ENCODE peak calls at places on chromosomes 4 and X, in seven cellular contexts. One of them, this sample, is unnamed. For H3K4me1, the result is how much of the 10 kb centered on the place peaks cover.

GRCh38 chr4:33722800-33723511 is 2521.4 kb downstream of the ARAP2 start:
- DNase-seq in heart left ventricle: no peak
- DNase-seq in uterus: no peak
- DNase-seq in testis: no peak
- DNase-seq in left ventricle myocardium inferior: no peak
- DNase-seq in IMR-90: no peak
- DNase-seq in GM23338: no peak
- DNase-seq in this sample: no peak

GRCh38 chr4:151219938-151220337 is 57.0 kb upstream of the PRSS48 start:
- DNase-seq in heart left ventricle: no peak
- DNase-seq in uterus: no peak
- DNase-seq in testis: no peak
- DNase-seq in left ventricle myocardium inferior: no peak
- DNase-seq in IMR-90: no peak
- DNase-seq in GM23338: no peak
- DNase-seq in this sample: no peak

GRCh38 chr4:36492590-36492989 is 211.2 kb downstream of the DTHD1 start:
- DNase-seq in heart left ventricle: no peak
- DNase-seq in uterus: no peak
- DNase-seq in testis: no peak
- DNase-seq in left ventricle myocardium inferior: no peak
- DNase-seq in IMR-90: no peak
- DNase-seq in GM23338: no peak
- DNase-seq in this sample: no peak

GRCh38 chr4:56821394-56822263 is at the start of gene SPINK2:
- DNase-seq in heart left ventricle: peak
- DNase-seq in uterus: no peak
- DNase-seq in testis: peak
- DNase-seq in left ventricle myocardium inferior: peak
- DNase-seq in IMR-90: no peak
- DNase-seq in GM23338: peak
- DNase-seq in this sample: peak

GRCh38 chr4:18366762-18367358 is 345.3 kb upstream of the LCORL start:
- DNase-seq in heart left ventricle: no peak
- DNase-seq in uterus: no peak
- DNase-seq in testis: no peak
- DNase-seq in left ventricle myocardium inferior: no peak
- DNase-seq in IMR-90: peak
- DNase-seq in GM23338: peak
- DNase-seq in this sample: no peak

GRCh38 chr4:6386091-6386490 is 86.3 kb downstream of the PPP2R2C start:
- DNase-seq in heart left ventricle: no peak
- DNase-seq in uterus: no peak
- DNase-seq in testis: peak
- DNase-seq in left ventricle myocardium inferior: peak
- DNase-seq in IMR-90: no peak
- DNase-seq in GM23338: no peak
- DNase-seq in this sample: no peak

GRCh38 chr4:150332086-150332485 is 249.9 kb upstream of the MAB21L2 start:
- DNase-seq in heart left ventricle: no peak
- DNase-seq in uterus: no peak
- DNase-seq in testis: no peak
- DNase-seq in left ventricle myocardium inferior: no peak
- DNase-seq in IMR-90: no peak
- DNase-seq in GM23338: no peak
- DNase-seq in this sample: no peak

GRCh38 chr4:17681921-17682566 is 67.6 kb downstream of the MED28 start:
- DNase-seq in heart left ventricle: no peak
- DNase-seq in uterus: no peak
- DNase-seq in testis: no peak
- DNase-seq in left ventricle myocardium inferior: no peak
- DNase-seq in IMR-90: no peak
- DNase-seq in GM23338: no peak
- DNase-seq in this sample: no peak

GRCh38 chrX:47047989-47048388 is 30.3 kb upstream of the RGN start:
- DNase-seq in heart left ventricle: no peak
- DNase-seq in uterus: no peak
- DNase-seq in testis: no peak
- DNase-seq in left ventricle myocardium inferior: no peak
- DNase-seq in IMR-90: peak
- DNase-seq in GM23338: no peak
- DNase-seq in this sample: no peak

GRCh38 chr4:94623507-94623906 is 134.2 kb upstream of the BMPR1B start:
- DNase-seq in heart left ventricle: no peak
- DNase-seq in uterus: no peak
- DNase-seq in testis: no peak
- DNase-seq in left ventricle myocardium inferior: no peak
- DNase-seq in IMR-90: no peak
- DNase-seq in GM23338: no peak
- DNase-seq in this sample: no peak

GRCh38 chrX:12210921-12211320 is 72.6 kb downstream of the FRMPD4 start:
- DNase-seq in heart left ventricle: no peak
- DNase-seq in uterus: no peak
- DNase-seq in testis: no peak
- DNase-seq in left ventricle myocardium inferior: no peak
- DNase-seq in IMR-90: peak
- DNase-seq in GM23338: no peak
- DNase-seq in this sample: no peak

GRCh38 chrX:120561634-120562568 is 1.1 kb upstream of the CUL4B start:
- DNase-seq in heart left ventricle: no peak
- DNase-seq in uterus: no peak
- DNase-seq in testis: no peak
- DNase-seq in left ventricle myocardium inferior: no peak
- DNase-seq in IMR-90: no peak
- DNase-seq in GM23338: no peak
- DNase-seq in this sample: no peak

GRCh38 chr4:140754918-140755810 is 1.0 kb downstream of the TBC1D9 start:
- DNase-seq in heart left ventricle: no peak
- DNase-seq in uterus: no peak
- DNase-seq in testis: no peak
- DNase-seq in left ventricle myocardium inferior: no peak
- DNase-seq in IMR-90: no peak
- DNase-seq in GM23338: peak
- DNase-seq in this sample: no peak

GRCh38 chrX:124555036-124555595 is 208.8 kb downstream of the SH2D1A start:
- DNase-seq in heart left ventricle: no peak
- DNase-seq in uterus: no peak
- DNase-seq in testis: no peak
- DNase-seq in left ventricle myocardium inferior: no peak
- DNase-seq in IMR-90: peak
- DNase-seq in GM23338: no peak
- DNase-seq in this sample: no peak

GRCh38 chrX:56281789-56282188 is 49.6 kb downstream of the KLF8 start:
- DNase-seq in heart left ventricle: no peak
- DNase-seq in uterus: no peak
- DNase-seq in testis: no peak
- DNase-seq in left ventricle myocardium inferior: no peak
- DNase-seq in IMR-90: peak
- DNase-seq in GM23338: peak
- DNase-seq in this sample: peak

GRCh38 chrX:153580700-153581386 is 18.1 kb downstream of the CCNQ start:
- DNase-seq in heart left ventricle: no peak
- DNase-seq in uterus: no peak
- DNase-seq in testis: no peak
- DNase-seq in left ventricle myocardium inferior: no peak
- DNase-seq in IMR-90: no peak
- DNase-seq in GM23338: peak
- DNase-seq in this sample: no peak

GRCh38 chr4:2261110-2261852 is 628 bp downstream of the MXD4 start:
- DNase-seq in heart left ventricle: peak
- DNase-seq in uterus: peak
- DNase-seq in testis: no peak
- DNase-seq in left ventricle myocardium inferior: peak
- DNase-seq in IMR-90: peak
- DNase-seq in GM23338: peak
- DNase-seq in this sample: peak

GRCh38 chr4:59002148-59002547 is 1892.0 kb upstream of the IGFBP7 start:
- DNase-seq in heart left ventricle: no peak
- DNase-seq in uterus: no peak
- DNase-seq in testis: no peak
- DNase-seq in left ventricle myocardium inferior: no peak
- DNase-seq in IMR-90: no peak
- DNase-seq in GM23338: no peak
- DNase-seq in this sample: no peak

GRCh38 chr4:83369825-83370639 is 35.4 kb upstream of the HPSE start:
- DNase-seq in heart left ventricle: no peak
- DNase-seq in uterus: no peak
- DNase-seq in testis: no peak
- DNase-seq in left ventricle myocardium inferior: no peak
- DNase-seq in IMR-90: peak
- DNase-seq in GM23338: no peak
- DNase-seq in this sample: no peak

GRCh38 chr4:83371936-83372335 is 37.3 kb upstream of the HPSE start:
- DNase-seq in heart left ventricle: no peak
- DNase-seq in uterus: no peak
- DNase-seq in testis: no peak
- DNase-seq in left ventricle myocardium inferior: no peak
- DNase-seq in IMR-90: no peak
- DNase-seq in GM23338: no peak
- DNase-seq in this sample: no peak

GRCh38 chr4:83371235-83371634 is 36.6 kb upstream of the HPSE start:
- DNase-seq in heart left ventricle: no peak
- DNase-seq in uterus: no peak
- DNase-seq in testis: no peak
- DNase-seq in left ventricle myocardium inferior: no peak
- DNase-seq in IMR-90: no peak
- DNase-seq in GM23338: no peak
- DNase-seq in this sample: no peak

GRCh38 chr4:83370640-83370906 is 35.9 kb upstream of the HPSE start:
- DNase-seq in heart left ventricle: no peak
- DNase-seq in uterus: no peak
- DNase-seq in testis: no peak
- DNase-seq in left ventricle myocardium inferior: no peak
- DNase-seq in IMR-90: peak
- DNase-seq in GM23338: no peak
- DNase-seq in this sample: no peak
- TF ChIP-seq CTCF in heart left ventricle: no peak
- TF ChIP-seq CTCF in uterus: no peak
- TF ChIP-seq CTCF in testis: no peak
- TF ChIP-seq CTCF in left ventricle myocardium inferior: no peak
- TF ChIP-seq CTCF in IMR-90: no peak
- TF ChIP-seq CTCF in GM23338: no peak
- TF ChIP-seq CTCF in this sample: no peak

DNA sequence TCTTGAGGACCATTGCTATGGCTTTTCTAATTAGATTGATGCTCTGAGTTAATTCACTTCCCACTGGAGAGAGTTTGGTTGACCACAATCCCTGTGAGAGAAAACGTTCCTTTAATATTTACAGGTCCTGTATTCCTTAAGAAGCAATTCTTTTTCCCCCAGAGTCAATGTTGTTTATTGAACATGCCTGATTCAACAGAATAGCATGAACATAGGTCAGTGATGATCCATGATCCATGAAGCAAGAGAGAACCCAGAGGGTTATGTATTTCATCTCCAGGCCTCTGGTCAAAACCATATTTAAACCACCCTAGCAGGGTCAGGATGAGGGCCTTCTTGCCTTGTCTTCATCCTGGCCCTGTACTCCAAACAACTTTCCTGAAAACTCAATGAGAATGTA is 39.4 kb upstream of the EFHC2 start:
- DNase-seq in heart left ventricle: no peak
- DNase-seq in uterus: no peak
- DNase-seq in testis: no peak
- DNase-seq in left ventricle myocardium inferior: no peak
- DNase-seq in IMR-90: peak
- DNase-seq in GM23338: no peak
- DNase-seq in this sample: no peak
- H3K27ac ChIP-seq in heart left ventricle: no peak
- H3K27ac ChIP-seq in uterus: no peak
- H3K27ac ChIP-seq in testis: no peak
- H3K27ac ChIP-seq in left ventricle myocardium inferior: no peak
- H3K27ac ChIP-seq in IMR-90: no peak
- H3K27ac ChIP-seq in GM23338: no peak
- H3K27ac ChIP-seq in this sample: no peak

GRCh38 chr4:23902203-23902602 is 12.4 kb upstream of the PPARGC1A start:
- DNase-seq in heart left ventricle: no peak
- DNase-seq in uterus: no peak
- DNase-seq in testis: no peak
- DNase-seq in left ventricle myocardium inferior: no peak
- DNase-seq in IMR-90: no peak
- DNase-seq in GM23338: peak
- DNase-seq in this sample: no peak

GRCh38 chr4:23903859-23904438 is 14.1 kb upstream of the PPARGC1A start:
- DNase-seq in heart left ventricle: no peak
- DNase-seq in uterus: no peak
- DNase-seq in testis: no peak
- DNase-seq in left ventricle myocardium inferior: no peak
- DNase-seq in IMR-90: no peak
- DNase-seq in GM23338: no peak
- DNase-seq in this sample: no peak

GRCh38 chr4:23904639-23905061 is 14.8 kb upstream of the PPARGC1A start:
- DNase-seq in heart left ventricle: no peak
- DNase-seq in uterus: no peak
- DNase-seq in testis: no peak
- DNase-seq in left ventricle myocardium inferior: no peak
- DNase-seq in IMR-90: no peak
- DNase-seq in GM23338: no peak
- DNase-seq in this sample: no peak

GRCh38 chr4:23909671-23910070 is 19.8 kb upstream of the PPARGC1A start:
- DNase-seq in heart left ventricle: no peak
- DNase-seq in uterus: no peak
- DNase-seq in testis: no peak
- DNase-seq in left ventricle myocardium inferior: no peak
- DNase-seq in IMR-90: no peak
- DNase-seq in GM23338: no peak
- DNase-seq in this sample: no peak

DNA sequence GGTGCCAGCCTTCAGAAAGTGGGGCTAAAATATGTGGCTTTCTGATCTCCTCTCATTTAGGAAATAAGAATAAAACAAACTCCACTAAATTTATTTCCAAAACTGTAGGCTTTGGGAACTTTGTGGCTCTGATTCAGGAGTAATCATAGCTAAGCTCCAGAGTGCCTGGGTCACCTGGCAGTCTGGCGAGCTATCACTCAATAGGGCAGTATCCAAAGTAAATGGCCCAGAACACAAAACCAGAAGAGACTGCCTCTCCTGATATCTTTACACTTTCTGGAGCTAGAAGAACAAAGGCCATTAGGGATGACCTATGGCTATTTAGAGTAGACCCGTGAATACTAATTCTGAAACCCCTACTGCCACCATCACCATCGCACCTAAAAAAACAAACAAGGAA is 17.0 kb upstream of the PPARGC1A start:
- DNase-seq in heart left ventricle: no peak
- DNase-seq in uterus: no peak
- DNase-seq in testis: no peak
- DNase-seq in left ventricle myocardium inferior: no peak
- DNase-seq in IMR-90: no peak
- DNase-seq in GM23338: no peak
- DNase-seq in this sample: no peak
- H3K4me1 ChIP-seq in heart left ventricle: under half
- H3K4me1 ChIP-seq in uterus: under half
- H3K4me1 ChIP-seq in testis: under half
- H3K4me1 ChIP-seq in left ventricle myocardium inferior: under half
- H3K4me1 ChIP-seq in IMR-90: under half
- H3K4me1 ChIP-seq in GM23338: under half
- H3K4me1 ChIP-seq in this sample: under half

DNA sequence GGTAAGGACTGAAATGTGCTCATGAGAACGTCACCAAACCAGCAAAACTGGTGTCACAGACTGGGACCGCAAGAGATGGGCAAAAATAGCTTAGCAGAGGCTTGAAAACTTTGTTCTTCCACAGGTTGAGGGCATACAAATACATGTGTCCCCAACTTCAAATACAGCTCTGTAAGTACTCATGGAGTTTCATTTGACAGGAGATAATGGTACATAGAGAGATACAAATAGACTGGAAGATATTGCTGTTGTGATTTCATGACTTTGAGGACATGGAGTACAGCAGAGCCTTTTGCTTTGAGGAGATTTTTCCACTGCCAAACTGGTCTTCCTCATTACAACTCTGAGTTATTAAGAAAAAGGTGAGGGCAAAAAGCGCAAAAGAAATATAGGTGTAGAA is 70.7 kb downstream of the STX18 start:
- DNase-seq in heart left ventricle: no peak
- DNase-seq in uterus: no peak
- DNase-seq in testis: no peak
- DNase-seq in left ventricle myocardium inferior: no peak
- DNase-seq in IMR-90: no peak
- DNase-seq in GM23338: no peak
- DNase-seq in this sample: no peak
- TF ChIP-seq CTCF in heart left ventricle: no peak
- TF ChIP-seq CTCF in uterus: no peak
- TF ChIP-seq CTCF in testis: no peak
- TF ChIP-seq CTCF in left ventricle myocardium inferior: no peak
- TF ChIP-seq CTCF in IMR-90: no peak
- TF ChIP-seq CTCF in GM23338: no peak
- TF ChIP-seq CTCF in this sample: no peak